ENCODE peak calls at places on chromosome 2, in five cellular contexts. One of them, this sample, is unnamed.

GRCh38 chr2:120246546-120247300 is 5.9 kb upstream of the RALB start:
- DNase-seq in thoracic aorta: no peak
- DNase-seq in nephron progenitor cell: no peak
- DNase-seq in mammary epithelial cell: peak; percentile 13
- DNase-seq in colonic mucosa: peak; percentile 18
- DNase-seq in this sample: peak; percentile 64

GRCh38 chr2:201952212-201952611 is 81.4 kb upstream of the FZD7 start:
- DNase-seq in thoracic aorta: no peak
- DNase-seq in nephron progenitor cell: peak; percentile 68
- DNase-seq in mammary epithelial cell: no peak
- DNase-seq in colonic mucosa: no peak
- DNase-seq in this sample: no peak

GRCh38 chr2:126862730-126863129 is 36.0 kb upstream of the TEX51 start:
- DNase-seq in thoracic aorta: no peak
- DNase-seq in nephron progenitor cell: no peak
- DNase-seq in mammary epithelial cell: no peak
- DNase-seq in colonic mucosa: no peak
- DNase-seq in this sample: no peak

GRCh38 chr2:136085810-136086209 is 32.1 kb downstream of the CXCR4 start:
- DNase-seq in thoracic aorta: no peak
- DNase-seq in nephron progenitor cell: no peak
- DNase-seq in mammary epithelial cell: no peak
- DNase-seq in colonic mucosa: no peak
- DNase-seq in this sample: no peak

GRCh38 chr2:44715671-44716077 is 225.8 kb upstream of the SIX3 start:
- DNase-seq in thoracic aorta: no peak
- DNase-seq in nephron progenitor cell: no peak
- DNase-seq in mammary epithelial cell: peak; percentile 56
- DNase-seq in colonic mucosa: no peak
- DNase-seq in this sample: peak; percentile 54

GRCh38 chr2:70029814-70030409 is 57.4 kb upstream of the PCBP1 start:
- DNase-seq in thoracic aorta: peak; percentile 42
- DNase-seq in nephron progenitor cell: peak; percentile 14
- DNase-seq in mammary epithelial cell: no peak
- DNase-seq in colonic mucosa: peak; percentile 63
- DNase-seq in this sample: no peak

GRCh38 chr2:53096346-53096745 is 671.3 kb upstream of the CHAC2 start:
- DNase-seq in thoracic aorta: no peak
- DNase-seq in nephron progenitor cell: no peak
- DNase-seq in mammary epithelial cell: no peak
- DNase-seq in colonic mucosa: no peak
- DNase-seq in this sample: no peak

GRCh38 chr2:26847663-26848335 is at the start of gene DPYSL5:
- DNase-seq in thoracic aorta: no peak
- DNase-seq in nephron progenitor cell: peak; percentile 88
- DNase-seq in mammary epithelial cell: no peak
- DNase-seq in colonic mucosa: no peak
- DNase-seq in this sample: no peak

GRCh38 chr2:145744541-145745386 is 1224.8 kb upstream of the ZEB2 start:
- DNase-seq in thoracic aorta: no peak
- DNase-seq in nephron progenitor cell: no peak
- DNase-seq in mammary epithelial cell: peak; percentile 94
- DNase-seq in colonic mucosa: no peak
- DNase-seq in this sample: peak; percentile 98

GRCh38 chr2:240239325-240239724 is 98.9 kb upstream of the OTOS start:
- DNase-seq in thoracic aorta: no peak
- DNase-seq in nephron progenitor cell: no peak
- DNase-seq in mammary epithelial cell: no peak
- DNase-seq in colonic mucosa: peak; percentile 2
- DNase-seq in this sample: no peak

GRCh38 chr2:239802101-239802649 is 223.0 kb downstream of the NDUFA10 start:
- DNase-seq in thoracic aorta: no peak
- DNase-seq in nephron progenitor cell: no peak
- DNase-seq in mammary epithelial cell: no peak
- DNase-seq in colonic mucosa: no peak
- DNase-seq in this sample: no peak

GRCh38 chr2:198054299-198054698 is 249.9 kb downstream of the PLCL1 start:
- DNase-seq in thoracic aorta: no peak
- DNase-seq in nephron progenitor cell: peak; percentile 27
- DNase-seq in mammary epithelial cell: peak; percentile 3
- DNase-seq in colonic mucosa: peak; percentile 20
- DNase-seq in this sample: peak; percentile 27

GRCh38 chr2:16282511-16282910 is 342.2 kb downstream of the MYCN start:
- DNase-seq in thoracic aorta: no peak
- DNase-seq in nephron progenitor cell: no peak
- DNase-seq in mammary epithelial cell: no peak
- DNase-seq in colonic mucosa: no peak
- DNase-seq in this sample: no peak

GRCh38 chr2:240934701-240935100 is 28.6 kb downstream of the CROCC2 start:
- DNase-seq in thoracic aorta: no peak
- DNase-seq in nephron progenitor cell: no peak
- DNase-seq in mammary epithelial cell: no peak
- DNase-seq in colonic mucosa: peak; percentile 14
- DNase-seq in this sample: no peak

GRCh38 chr2:86396304-86396785 is 44.8 kb upstream of the KDM3A start:
- DNase-seq in thoracic aorta: no peak
- DNase-seq in nephron progenitor cell: no peak
- DNase-seq in mammary epithelial cell: peak; percentile 30
- DNase-seq in colonic mucosa: peak; percentile 29
- DNase-seq in this sample: peak; percentile 57

GRCh38 chr2:173264603-173265366 is 89.9 kb upstream of the CDCA7 start:
- DNase-seq in thoracic aorta: no peak
- DNase-seq in nephron progenitor cell: no peak
- DNase-seq in mammary epithelial cell: no peak
- DNase-seq in colonic mucosa: no peak
- DNase-seq in this sample: no peak

GRCh38 chr2:28587526-28588230 is 91.8 kb downstream of the PLB1 start:
- DNase-seq in thoracic aorta: no peak
- DNase-seq in nephron progenitor cell: no peak
- DNase-seq in mammary epithelial cell: no peak
- DNase-seq in colonic mucosa: no peak
- DNase-seq in this sample: no peak

GRCh38 chr2:211869134-211869533 is 669.5 kb downstream of the ERBB4 start:
- DNase-seq in thoracic aorta: no peak
- DNase-seq in nephron progenitor cell: no peak
- DNase-seq in mammary epithelial cell: no peak
- DNase-seq in colonic mucosa: no peak
- DNase-seq in this sample: no peak

GRCh38 chr2:8115966-8116365 is 565.9 kb upstream of the ID2 start:
- DNase-seq in thoracic aorta: no peak
- DNase-seq in nephron progenitor cell: no peak
- DNase-seq in mammary epithelial cell: no peak
- DNase-seq in colonic mucosa: no peak
- DNase-seq in this sample: no peak

GRCh38 chr2:21268197-21268870 is 144.6 kb downstream of the TDRD15 start:
- DNase-seq in thoracic aorta: no peak
- DNase-seq in nephron progenitor cell: no peak
- DNase-seq in mammary epithelial cell: no peak
- DNase-seq in colonic mucosa: no peak
- DNase-seq in this sample: no peak

GRCh38 chr2:132391381-132391780 is 25.2 kb upstream of the GPR39 start:
- DNase-seq in thoracic aorta: no peak
- DNase-seq in nephron progenitor cell: no peak
- DNase-seq in mammary epithelial cell: no peak
- DNase-seq in colonic mucosa: no peak
- DNase-seq in this sample: no peak

GRCh38 chr2:173496746-173497145 is 142.1 kb downstream of the CDCA7 start:
- DNase-seq in thoracic aorta: no peak
- DNase-seq in nephron progenitor cell: no peak
- DNase-seq in mammary epithelial cell: peak; percentile 4
- DNase-seq in colonic mucosa: no peak
- DNase-seq in this sample: no peak

GRCh38 chr2:199449455-199449854 is 8.3 kb downstream of the SATB2 start:
- DNase-seq in thoracic aorta: no peak
- DNase-seq in nephron progenitor cell: no peak
- DNase-seq in mammary epithelial cell: no peak
- DNase-seq in colonic mucosa: no peak
- DNase-seq in this sample: no peak

GRCh38 chr2:120385355-120386127 is 39.6 kb downstream of the INHBB start:
- DNase-seq in thoracic aorta: no peak
- DNase-seq in nephron progenitor cell: no peak
- DNase-seq in mammary epithelial cell: no peak
- DNase-seq in colonic mucosa: no peak
- DNase-seq in this sample: no peak

GRCh38 chr2:173716458-173717052 is 248.6 kb downstream of the SP3 start:
- DNase-seq in thoracic aorta: no peak
- DNase-seq in nephron progenitor cell: no peak
- DNase-seq in mammary epithelial cell: peak; percentile 72
- DNase-seq in colonic mucosa: no peak
- DNase-seq in this sample: peak; percentile 86

GRCh38 chr2:121099329-121100318 is 185.4 kb downstream of the TFCP2L1 start:
- DNase-seq in thoracic aorta: no peak
- DNase-seq in nephron progenitor cell: no peak
- DNase-seq in mammary epithelial cell: no peak
- DNase-seq in colonic mucosa: peak; percentile 50
- DNase-seq in this sample: no peak

GRCh38 chr2:200483729-200484198 is 26.1 kb downstream of the KCTD18 start:
- DNase-seq in thoracic aorta: no peak
- DNase-seq in nephron progenitor cell: peak; percentile 63
- DNase-seq in mammary epithelial cell: peak; percentile 62
- DNase-seq in colonic mucosa: peak; percentile 76
- DNase-seq in this sample: peak; percentile 76
- TF ChIP-seq CTCF in thoracic aorta: no peak
- TF ChIP-seq CTCF in nephron progenitor cell: peak; percentile 58
- TF ChIP-seq CTCF in mammary epithelial cell: peak; percentile 59
- TF ChIP-seq CTCF in colonic mucosa: peak; percentile 62
- TF ChIP-seq CTCF in this sample: peak; percentile 92

DNA sequence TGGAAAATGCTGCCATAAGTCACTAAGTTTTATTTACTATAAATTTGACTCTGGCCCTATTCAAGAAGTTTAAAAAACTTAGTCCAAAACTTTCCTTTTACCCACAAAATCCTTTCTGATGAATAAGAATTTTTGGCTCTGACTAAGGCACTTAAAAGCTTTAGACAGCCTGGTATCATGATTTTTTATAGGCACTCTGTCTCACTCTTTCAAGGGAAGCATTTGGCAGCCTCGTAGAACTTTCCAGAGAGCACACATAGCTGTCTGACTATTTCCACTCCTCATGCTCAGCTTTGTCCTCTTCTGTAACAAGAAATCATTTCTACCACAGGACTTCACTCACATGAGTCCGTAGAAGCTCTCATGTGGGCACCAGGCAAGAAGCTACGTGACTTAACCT is 32.3 kb upstream of the XDH start:
- DNase-seq in thoracic aorta: no peak
- DNase-seq in nephron progenitor cell: no peak
- DNase-seq in mammary epithelial cell: no peak
- DNase-seq in colonic mucosa: no peak
- DNase-seq in this sample: no peak
- TF ChIP-seq CTCF in thoracic aorta: no peak
- TF ChIP-seq CTCF in nephron progenitor cell: no peak
- TF ChIP-seq CTCF in mammary epithelial cell: no peak
- TF ChIP-seq CTCF in colonic mucosa: no peak
- TF ChIP-seq CTCF in this sample: no peak

GRCh38 chr2:105283532-105283931 is 42.0 kb downstream of the GPR45 start:
- DNase-seq in thoracic aorta: no peak
- DNase-seq in nephron progenitor cell: no peak
- DNase-seq in mammary epithelial cell: no peak
- DNase-seq in colonic mucosa: no peak
- DNase-seq in this sample: no peak

GRCh38 chr2:105291981-105292380 is 37.6 kb downstream of the TGFBRAP1 start:
- DNase-seq in thoracic aorta: no peak
- DNase-seq in nephron progenitor cell: no peak
- DNase-seq in mammary epithelial cell: no peak
- DNase-seq in colonic mucosa: no peak
- DNase-seq in this sample: no peak

GRCh38 chr2:105290981-105291660 is 38.4 kb downstream of the TGFBRAP1 start:
- DNase-seq in thoracic aorta: no peak
- DNase-seq in nephron progenitor cell: no peak
- DNase-seq in mammary epithelial cell: peak; percentile 88
- DNase-seq in colonic mucosa: no peak
- DNase-seq in this sample: peak; percentile 53

GRCh38 chr2:105288133-105288532 is 41.4 kb downstream of the TGFBRAP1 start:
- DNase-seq in thoracic aorta: no peak
- DNase-seq in nephron progenitor cell: no peak
- DNase-seq in mammary epithelial cell: no peak
- DNase-seq in colonic mucosa: no peak
- DNase-seq in this sample: no peak

GRCh38 chr2:105287692-105288091 is 41.8 kb downstream of the TGFBRAP1 start:
- DNase-seq in thoracic aorta: no peak
- DNase-seq in nephron progenitor cell: peak; percentile 35
- DNase-seq in mammary epithelial cell: peak; percentile 29
- DNase-seq in colonic mucosa: peak; percentile 46
- DNase-seq in this sample: peak; percentile 50
- TF ChIP-seq CTCF in thoracic aorta: peak; percentile 29
- TF ChIP-seq CTCF in nephron progenitor cell: no peak
- TF ChIP-seq CTCF in mammary epithelial cell: peak; percentile 66
- TF ChIP-seq CTCF in colonic mucosa: peak; percentile 29
- TF ChIP-seq CTCF in this sample: peak; percentile 38

GRCh38 chr2:138491495-138491862 is 10.1 kb upstream of the SPOPL start:
- DNase-seq in thoracic aorta: no peak
- DNase-seq in nephron progenitor cell: no peak
- DNase-seq in mammary epithelial cell: no peak
- DNase-seq in colonic mucosa: no peak
- DNase-seq in this sample: no peak

GRCh38 chr2:138485019-138485418 is 16.6 kb upstream of the SPOPL start:
- DNase-seq in thoracic aorta: no peak
- DNase-seq in nephron progenitor cell: no peak
- DNase-seq in mammary epithelial cell: peak; percentile 24
- DNase-seq in colonic mucosa: no peak
- DNase-seq in this sample: peak; percentile 81

GRCh38 chr2:138492160-138492559 is 9.4 kb upstream of the SPOPL start:
- DNase-seq in thoracic aorta: no peak
- DNase-seq in nephron progenitor cell: no peak
- DNase-seq in mammary epithelial cell: no peak
- DNase-seq in colonic mucosa: no peak
- DNase-seq in this sample: no peak

GRCh38 chr2:138490673-138491494 is 10.7 kb upstream of the SPOPL start:
- DNase-seq in thoracic aorta: no peak
- DNase-seq in nephron progenitor cell: no peak
- DNase-seq in mammary epithelial cell: no peak
- DNase-seq in colonic mucosa: no peak
- DNase-seq in this sample: peak; percentile 33

DNA sequence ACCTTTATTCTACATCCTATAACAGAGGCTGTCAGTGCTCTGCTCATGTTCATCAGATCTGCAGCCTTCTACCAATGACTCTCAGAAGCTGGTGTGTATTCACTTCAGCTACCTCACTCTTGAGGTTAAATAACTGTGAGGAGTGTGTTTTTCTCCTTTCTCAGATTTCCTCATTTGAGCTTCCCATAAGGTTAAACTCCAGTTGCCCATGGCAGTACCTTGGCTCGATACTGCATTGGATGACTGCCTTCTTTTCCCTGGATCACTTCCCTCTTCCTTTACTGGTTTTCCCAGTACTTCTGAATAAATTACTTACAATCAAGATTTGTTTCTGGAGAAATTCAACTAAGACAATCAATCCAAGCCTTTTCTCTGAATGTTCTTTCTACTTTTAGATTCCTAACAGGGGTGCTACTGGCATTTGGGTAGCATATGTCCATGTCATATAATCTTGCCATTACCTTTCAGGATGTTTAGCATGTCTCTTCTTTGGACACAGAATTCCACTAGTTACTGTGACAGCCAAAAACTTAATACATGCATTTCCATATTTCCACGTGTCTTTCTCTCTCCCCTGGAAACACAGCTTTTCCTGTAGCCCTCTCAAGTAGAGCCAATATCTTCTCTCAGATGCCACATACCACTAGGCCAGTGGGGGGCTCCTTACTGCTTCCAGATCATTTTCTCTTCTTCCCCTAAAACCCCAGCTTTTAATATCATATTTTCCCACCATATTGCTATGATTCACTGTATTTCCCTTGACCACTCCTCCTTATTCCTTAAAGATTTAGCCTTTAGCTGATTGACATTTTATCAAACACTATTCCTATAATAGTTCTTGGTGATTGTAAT is 15.0 kb upstream of the SPOPL start:
- DNase-seq in thoracic aorta: no peak
- DNase-seq in nephron progenitor cell: no peak
- DNase-seq in mammary epithelial cell: no peak
- DNase-seq in colonic mucosa: no peak
- DNase-seq in this sample: no peak
- TF ChIP-seq CTCF in thoracic aorta: no peak
- TF ChIP-seq CTCF in nephron progenitor cell: no peak
- TF ChIP-seq CTCF in mammary epithelial cell: no peak
- TF ChIP-seq CTCF in colonic mucosa: no peak
- TF ChIP-seq CTCF in this sample: no peak